ENCODE peak calls at places on chromosome X, in four cellular contexts. C is H54, V is tibial nerve, O is HFF-Myc. K is an unnamed sample.

GRCh38 chrX:32267796-32268195 is 943.6 kb downstream of the DMD start:
- DNase-seq in C (no peak), V (no peak), O (no peak), K (no peak)

GRCh38 chrX:34546366-34546765 is 110.7 kb downstream of the TMEM47 start:
- DNase-seq in V (no peak), O (no peak), C (no peak), K (no peak)

GRCh38 chrX:320126-320783 is 1.7 kb upstream of the GTPBP6 start:
- DNase-seq in O (no peak), V (no peak), C (no peak), K (no peak)

GRCh38 chrX:132876509-132876837 is 82.0 kb downstream of the HS6ST2 start:
- DNase-seq in V (no peak), O (no peak), C (no peak), K (no peak)

GRCh38 chrX:39921838-39922237 is 175.9 kb downstream of the BCOR start:
- DNase-seq in C (no peak), V (no peak), O (no peak), K (no peak)

GRCh38 chrX:74535211-74535621 is 79.2 kb downstream of the RLIM start:
- DNase-seq in O (peak), V (no peak), C (no peak), K (no peak)

GRCh38 chrX:69070949-69071650 is 94.2 kb downstream of the PJA1 start:
- DNase-seq in C (no peak), O (no peak), V (peak), K (no peak)

GRCh38 chrX:100098660-100099375 is 311.3 kb downstream of the PCDH19 start:
- DNase-seq in O (no peak), V (no peak), C (no peak), K (no peak)

GRCh38 chrX:1477801-1478458 is 25.2 kb upstream of the ASMTL start:
- DNase-seq in O (no peak), V (no peak), C (no peak), K (no peak)

GRCh38 chrX:100662791-100663190 is 18.8 kb downstream of the SRPX2 start:
- DNase-seq in V (no peak), C (no peak), O (no peak), K (no peak)

GRCh38 chrX:9865804-9866471 is 79.7 kb downstream of the SHROOM2 start:
- DNase-seq in O (no peak), C (no peak), V (no peak), K (no peak)

GRCh38 chrX:31500920-31501319 is 429.1 kb upstream of the FTHL17 start:
- DNase-seq in O (no peak), V (no peak), C (no peak), K (no peak)

GRCh38 chrX:120549483-120550452 is 11.0 kb downstream of the CUL4B start:
- DNase-seq in V (no peak), C (no peak), O (peak), K (peak)

GRCh38 chrX:76477352-76477751 is 49.8 kb downstream of the MAGEE1 start:
- DNase-seq in V (no peak), C (no peak), O (no peak), K (no peak)

GRCh38 chrX:40960041-40960440 is 125.2 kb upstream of the USP9X start:
- DNase-seq in V (no peak), C (no peak), O (no peak), K (no peak)

K was measured in A549.